ENCODE peak calls at places on chromosomes 12 and 14, in ten cellular contexts. L is psoas muscle; E is osteocyte; W is transverse colon; Z is cardiac fibroblast; O is tibial nerve; V is fibroblast of pulmonary artery; Q is sigmoid colon; C is PC-3; F is CD8-positive, alpha-beta T cell. T is an unnamed sample.
A peak's percentile ranks its signal among the peaks of the same experiment; 100 is the strongest.

GRCh38 chr14:99064262-99064954 is 207.6 kb downstream of the BCL11B start:
- DNase-seq in L (no peak), E (no peak), W (no peak), Z (no peak), O (no peak), V (no peak), Q (no peak), C (no peak), F (no peak), T (no peak)

GRCh38 chr14:94139421-94139820 is 10.0 kb upstream of the IFI27L2 start:
- DNase-seq in L (no peak), E (peak; percentile 66), W (no peak), Z (no peak), O (no peak), V (no peak), Q (no peak), C (no peak), F (no peak), T (no peak)

GRCh38 chr14:64218344-64219240 is 75.6 kb downstream of the ESR2 start:
- DNase-seq in L (no peak), E (no peak), W (no peak), Z (peak; percentile 59), O (no peak), V (peak; percentile 69), Q (no peak), C (no peak), F (no peak), T (no peak)

GRCh38 chr12:32331133-32331532 is 68.2 kb upstream of the FGD4 start:
- DNase-seq in L (no peak), E (no peak), W (no peak), Z (peak; percentile 10), O (no peak), V (peak; percentile 45), Q (no peak), C (peak; percentile 18), F (no peak), T (no peak)

GRCh38 chr12:12592930-12593329 is 18.7 kb upstream of the CREBL2 start:
- DNase-seq in L (no peak), E (no peak), W (no peak), Z (peak; percentile 29), O (no peak), V (peak; percentile 48), Q (no peak), C (peak; percentile 62), F (no peak), T (no peak)

GRCh38 chr14:104139460-104140212 is 1.2 kb downstream of the KIF26A start:
- DNase-seq in L (peak; percentile 7), E (no peak), W (no peak), Z (no peak), O (no peak), V (no peak), Q (peak; percentile 61), C (no peak), F (no peak), T (no peak)

GRCh38 chr12:69657376-69658137 is 41.5 kb downstream of the BEST3 start:
- DNase-seq in L (peak; percentile 63), E (no peak), W (no peak), Z (peak; percentile 26), O (no peak), V (peak; percentile 22), Q (no peak), C (no peak), F (no peak), T (no peak)

GRCh38 chr12:120342156-120342555 is 14.6 kb upstream of the PLA2G1B start:
- DNase-seq in L (no peak), E (no peak), W (no peak), Z (no peak), O (no peak), V (no peak), Q (no peak), C (no peak), F (no peak), T (no peak)

GRCh38 chr14:34331728-34332623 is 130.1 kb downstream of the SPTSSA start:
- DNase-seq in L (peak; percentile 59), E (no peak), W (peak; percentile 86), Z (peak; percentile 56), O (peak; percentile 41), V (peak; percentile 66), Q (no peak), C (peak; percentile 85), F (peak; percentile 29), T (no peak)

GRCh38 chr14:22123188-22123560 is 449.6 kb upstream of the OR4E1 start:
- DNase-seq in L (no peak), E (no peak), W (no peak), Z (no peak), O (no peak), V (no peak), Q (no peak), C (no peak), F (no peak), T (no peak)

DNA sequence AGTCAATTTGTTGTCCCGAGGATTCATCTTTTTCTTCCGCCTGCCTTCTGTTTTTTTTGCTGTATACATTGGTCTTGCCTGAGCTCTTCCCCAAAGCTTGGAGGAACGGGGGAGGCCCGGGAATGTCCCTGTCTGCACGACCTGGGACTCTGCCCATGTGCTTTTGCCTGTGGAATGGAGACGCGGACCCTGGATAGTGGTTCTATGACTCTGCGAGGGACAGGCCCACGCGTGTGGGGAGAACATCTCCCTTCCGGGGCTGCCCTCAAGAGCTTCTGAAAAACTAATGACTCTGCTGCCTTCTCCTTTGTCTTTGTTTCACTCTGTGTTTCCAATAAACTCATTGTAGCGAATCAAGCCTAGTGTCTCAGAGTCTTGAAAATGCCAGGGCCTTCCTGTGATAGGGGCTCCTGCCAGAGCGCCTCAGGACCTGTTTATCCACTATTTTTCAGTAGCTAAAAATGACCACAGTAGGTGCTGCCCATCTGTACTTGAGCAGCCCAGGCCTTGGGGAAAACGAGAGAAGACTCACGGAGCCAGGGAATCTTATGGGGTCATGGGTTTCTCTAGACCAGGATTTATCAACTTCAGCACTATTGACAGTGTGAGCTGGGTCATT is 12.3 kb downstream of the KRT83 start:
- DNase-seq in L (no peak), E (no peak), W (no peak), Z (no peak), O (no peak), V (no peak), Q (no peak), C (no peak), F (no peak), T (no peak)
- TF ChIP-seq CTCF in L (no peak), E (no peak), W (no peak), Z (no peak), O (no peak), V (no peak), Q (no peak), C (no peak), F (no peak), T (no peak)

GRCh38 chr12:82517808-82518207 is 159.5 kb downstream of the METTL25 start:
- DNase-seq in L (no peak), E (no peak), W (no peak), Z (no peak), O (no peak), V (no peak), Q (no peak), C (peak; percentile 14), F (no peak), T (no peak)
- TF ChIP-seq CTCF in L (no peak), E (no peak), W (no peak), Z (no peak), O (no peak), V (no peak), Q (no peak), C (no peak), F (no peak), T (no peak)

GRCh38 chr12:64635356-64635998 is 25.2 kb downstream of the RASSF3 start:
- DNase-seq in L (no peak), E (no peak), W (no peak), Z (no peak), O (no peak), V (no peak), Q (no peak), C (no peak), F (no peak), T (no peak)

GRCh38 chr12:64633940-64634337 is 23.6 kb downstream of the RASSF3 start:
- DNase-seq in L (peak; percentile 39), E (no peak), W (peak; percentile 74), Z (peak; percentile 70), O (no peak), V (peak; percentile 74), Q (peak; percentile 76), C (peak; percentile 83), F (no peak), T (no peak)

GRCh38 chr12:64634508-64635092 is 24.3 kb downstream of the RASSF3 start:
- DNase-seq in L (no peak), E (no peak), W (no peak), Z (no peak), O (no peak), V (no peak), Q (no peak), C (no peak), F (no peak), T (no peak)

GRCh38 chr12:64631197-64631596 is 20.9 kb downstream of the RASSF3 start:
- DNase-seq in L (no peak), E (no peak), W (no peak), Z (no peak), O (no peak), V (no peak), Q (no peak), C (no peak), F (no peak), T (no peak)

DNA sequence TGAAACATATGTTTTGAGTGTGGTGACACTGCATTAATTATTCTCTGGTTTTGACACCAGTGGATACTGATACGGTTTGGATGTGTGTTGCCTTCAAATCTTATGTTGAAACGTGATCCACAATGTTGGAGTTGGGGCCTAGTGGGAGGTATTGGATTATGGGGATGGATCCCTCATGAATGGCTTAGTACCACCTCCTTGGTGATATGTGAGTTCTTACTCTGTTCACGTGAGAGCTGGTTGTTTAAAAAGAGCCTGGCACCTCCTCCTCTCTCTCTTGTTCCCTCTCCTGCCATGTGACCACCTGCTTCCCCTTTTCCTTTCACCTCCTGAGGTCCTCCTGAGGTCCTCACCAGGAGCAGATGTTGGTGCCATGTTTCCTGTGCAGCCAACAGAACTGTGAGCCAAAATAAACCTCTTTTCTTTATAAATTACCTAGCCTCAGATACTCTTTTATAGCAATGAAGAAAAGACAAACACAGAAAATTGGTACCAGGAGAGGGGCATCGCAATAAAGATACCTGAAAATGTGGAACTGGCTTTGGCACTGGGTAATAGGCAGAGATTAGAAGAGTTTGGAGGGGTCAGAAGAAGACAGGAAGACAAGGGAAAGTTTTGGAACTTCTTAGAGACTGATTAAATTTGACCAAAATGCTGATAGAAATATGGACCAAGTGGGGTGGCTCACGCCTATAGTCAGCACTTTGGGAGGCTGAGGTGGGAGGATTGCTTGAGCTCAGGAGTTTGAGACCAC is 23.1 kb downstream of the RASSF3 start:
- DNase-seq in L (no peak), E (no peak), W (no peak), Z (no peak), O (no peak), V (no peak), Q (no peak), C (no peak), F (no peak), T (no peak)
- TF ChIP-seq CTCF in L (no peak), E (no peak), W (no peak), Z (no peak), O (no peak), V (no peak), Q (no peak), C (no peak), F (no peak), T (no peak)

DNA sequence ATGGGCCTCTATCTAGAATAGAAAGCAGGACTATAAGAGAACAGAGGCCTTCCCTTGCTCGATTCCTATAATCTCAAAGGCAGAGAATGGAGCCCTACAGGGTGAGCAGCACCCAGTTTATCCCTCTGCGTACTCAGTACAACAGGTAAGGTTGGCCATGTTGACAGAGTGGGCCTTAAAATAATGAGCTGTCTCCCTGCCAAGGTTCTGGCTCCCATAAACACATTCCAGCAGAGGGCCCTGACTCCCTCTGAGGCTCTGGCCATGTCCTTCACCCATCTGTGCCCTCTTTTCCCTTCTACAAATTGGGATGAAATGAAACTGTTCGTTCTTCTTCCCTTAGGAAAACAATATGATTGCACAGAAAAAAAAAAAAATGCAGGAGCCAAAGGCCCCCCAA is 16.9 kb upstream of the PNMA1 start:
- DNase-seq in L (no peak), E (no peak), W (no peak), Z (no peak), O (no peak), V (no peak), Q (no peak), C (no peak), F (no peak), T (no peak)
- TF ChIP-seq CTCF in L (peak; percentile 11), E (no peak), W (no peak), Z (no peak), O (no peak), V (peak; percentile 3), Q (no peak), C (peak; percentile 30), F (no peak), T (no peak)